ENCODE peak calls at places on chromosome 1, in five cellular contexts. One of them, this sample, is unnamed.

GRCh38 chr1:246576709-246577032 is 10.4 kb downstream of the CNST start:
- DNase-seq in foreskin melanocyte: no peak
- DNase-seq in left ventricle myocardium inferior: no peak
- DNase-seq in activated T-helper 1 cell treated with Interleukin-2 at 50 U/mL for 16 hours: no peak
- DNase-seq in tibial nerve: no peak
- DNase-seq in this sample: no peak

GRCh38 chr1:177937174-177937770 is 32.6 kb downstream of the SEC16B start:
- DNase-seq in foreskin melanocyte: no peak
- DNase-seq in left ventricle myocardium inferior: no peak
- DNase-seq in activated T-helper 1 cell treated with Interleukin-2 at 50 U/mL for 16 hours: no peak
- DNase-seq in tibial nerve: no peak
- DNase-seq in this sample: no peak

GRCh38 chr1:159755608-159756007 is 25.2 kb upstream of the DUSP23 start:
- DNase-seq in foreskin melanocyte: no peak
- DNase-seq in left ventricle myocardium inferior: no peak
- DNase-seq in activated T-helper 1 cell treated with Interleukin-2 at 50 U/mL for 16 hours: no peak
- DNase-seq in tibial nerve: no peak
- DNase-seq in this sample: no peak

GRCh38 chr1:65105596-65105995 is 42.4 kb upstream of the AK4 start:
- DNase-seq in foreskin melanocyte: no peak
- DNase-seq in left ventricle myocardium inferior: no peak
- DNase-seq in activated T-helper 1 cell treated with Interleukin-2 at 50 U/mL for 16 hours: no peak
- DNase-seq in tibial nerve: no peak
- DNase-seq in this sample: no peak

GRCh38 chr1:166905930-166906329 is 29.9 kb upstream of the TADA1 start:
- DNase-seq in foreskin melanocyte: no peak
- DNase-seq in left ventricle myocardium inferior: no peak
- DNase-seq in activated T-helper 1 cell treated with Interleukin-2 at 50 U/mL for 16 hours: no peak
- DNase-seq in tibial nerve: no peak
- DNase-seq in this sample: no peak

GRCh38 chr1:226606311-226607267 is 58.0 kb downstream of the STUM start:
- DNase-seq in foreskin melanocyte: no peak
- DNase-seq in left ventricle myocardium inferior: no peak
- DNase-seq in activated T-helper 1 cell treated with Interleukin-2 at 50 U/mL for 16 hours: no peak
- DNase-seq in tibial nerve: no peak
- DNase-seq in this sample: no peak

GRCh38 chr1:175373786-175374623 is 181.4 kb upstream of the KIAA0040 start:
- DNase-seq in foreskin melanocyte: peak
- DNase-seq in left ventricle myocardium inferior: no peak
- DNase-seq in activated T-helper 1 cell treated with Interleukin-2 at 50 U/mL for 16 hours: no peak
- DNase-seq in tibial nerve: no peak
- DNase-seq in this sample: no peak

GRCh38 chr1:32299327-32299726 is 7.4 kb downstream of the HDAC1 start:
- DNase-seq in foreskin melanocyte: no peak
- DNase-seq in left ventricle myocardium inferior: no peak
- DNase-seq in activated T-helper 1 cell treated with Interleukin-2 at 50 U/mL for 16 hours: no peak
- DNase-seq in tibial nerve: no peak
- DNase-seq in this sample: no peak

GRCh38 chr1:107529511-107530149 is 388.8 kb downstream of the NTNG1 start:
- DNase-seq in foreskin melanocyte: peak
- DNase-seq in left ventricle myocardium inferior: no peak
- DNase-seq in activated T-helper 1 cell treated with Interleukin-2 at 50 U/mL for 16 hours: no peak
- DNase-seq in tibial nerve: peak
- DNase-seq in this sample: no peak

GRCh38 chr1:27402349-27402754 is 9.9 kb downstream of the GPR3 start:
- DNase-seq in foreskin melanocyte: peak
- DNase-seq in left ventricle myocardium inferior: peak
- DNase-seq in activated T-helper 1 cell treated with Interleukin-2 at 50 U/mL for 16 hours: no peak
- DNase-seq in tibial nerve: peak
- DNase-seq in this sample: no peak

GRCh38 chr1:217089239-217090014 is 366.2 kb upstream of the ESRRG start:
- DNase-seq in foreskin melanocyte: peak
- DNase-seq in left ventricle myocardium inferior: peak
- DNase-seq in activated T-helper 1 cell treated with Interleukin-2 at 50 U/mL for 16 hours: no peak
- DNase-seq in tibial nerve: no peak
- DNase-seq in this sample: no peak

GRCh38 chr1:89041055-89041707 is 18.5 kb upstream of the GBP3 start:
- DNase-seq in foreskin melanocyte: no peak
- DNase-seq in left ventricle myocardium inferior: no peak
- DNase-seq in activated T-helper 1 cell treated with Interleukin-2 at 50 U/mL for 16 hours: no peak
- DNase-seq in tibial nerve: no peak
- DNase-seq in this sample: no peak

GRCh38 chr1:21289700-21290545 is at the start of gene ECE1:
- DNase-seq in foreskin melanocyte: no peak
- DNase-seq in left ventricle myocardium inferior: peak
- DNase-seq in activated T-helper 1 cell treated with Interleukin-2 at 50 U/mL for 16 hours: peak
- DNase-seq in tibial nerve: no peak
- DNase-seq in this sample: no peak

GRCh38 chr1:46526689-46527291 is 24.7 kb downstream of the KNCN start:
- DNase-seq in foreskin melanocyte: no peak
- DNase-seq in left ventricle myocardium inferior: no peak
- DNase-seq in activated T-helper 1 cell treated with Interleukin-2 at 50 U/mL for 16 hours: no peak
- DNase-seq in tibial nerve: no peak
- DNase-seq in this sample: no peak

GRCh38 chr1:226711976-226712778 is 26.9 kb downstream of the ITPKB start:
- DNase-seq in foreskin melanocyte: no peak
- DNase-seq in left ventricle myocardium inferior: no peak
- DNase-seq in activated T-helper 1 cell treated with Interleukin-2 at 50 U/mL for 16 hours: no peak
- DNase-seq in tibial nerve: no peak
- DNase-seq in this sample: no peak

GRCh38 chr1:204142032-204142974 is 9.5 kb downstream of the ETNK2 start:
- DNase-seq in foreskin melanocyte: no peak
- DNase-seq in left ventricle myocardium inferior: no peak
- DNase-seq in activated T-helper 1 cell treated with Interleukin-2 at 50 U/mL for 16 hours: no peak
- DNase-seq in tibial nerve: no peak
- DNase-seq in this sample: no peak

GRCh38 chr1:55129194-55129728 is 85.9 kb downstream of the USP24 start:
- DNase-seq in foreskin melanocyte: no peak
- DNase-seq in left ventricle myocardium inferior: no peak
- DNase-seq in activated T-helper 1 cell treated with Interleukin-2 at 50 U/mL for 16 hours: no peak
- DNase-seq in tibial nerve: peak
- DNase-seq in this sample: no peak

GRCh38 chr1:94798054-94798453 is 22.1 kb upstream of the SLC44A3 start:
- DNase-seq in foreskin melanocyte: no peak
- DNase-seq in left ventricle myocardium inferior: no peak
- DNase-seq in activated T-helper 1 cell treated with Interleukin-2 at 50 U/mL for 16 hours: no peak
- DNase-seq in tibial nerve: no peak
- DNase-seq in this sample: no peak

GRCh38 chr1:28751315-28752056 is 14.7 kb downstream of the YTHDF2 start:
- DNase-seq in foreskin melanocyte: peak
- DNase-seq in left ventricle myocardium inferior: no peak
- DNase-seq in activated T-helper 1 cell treated with Interleukin-2 at 50 U/mL for 16 hours: no peak
- DNase-seq in tibial nerve: no peak
- DNase-seq in this sample: no peak

GRCh38 chr1:239240736-239241135 is 145.6 kb upstream of the CHRM3 start:
- DNase-seq in foreskin melanocyte: no peak
- DNase-seq in left ventricle myocardium inferior: no peak
- DNase-seq in activated T-helper 1 cell treated with Interleukin-2 at 50 U/mL for 16 hours: no peak
- DNase-seq in tibial nerve: no peak
- DNase-seq in this sample: no peak

GRCh38 chr1:40306296-40306695 is 10.8 kb downstream of the COL9A2 start:
- DNase-seq in foreskin melanocyte: no peak
- DNase-seq in left ventricle myocardium inferior: no peak
- DNase-seq in activated T-helper 1 cell treated with Interleukin-2 at 50 U/mL for 16 hours: no peak
- DNase-seq in tibial nerve: no peak
- DNase-seq in this sample: no peak

GRCh38 chr1:47593598-47594285 is 155.9 kb downstream of the FOXD2 start:
- DNase-seq in foreskin melanocyte: no peak
- DNase-seq in left ventricle myocardium inferior: no peak
- DNase-seq in activated T-helper 1 cell treated with Interleukin-2 at 50 U/mL for 16 hours: no peak
- DNase-seq in tibial nerve: no peak
- DNase-seq in this sample: no peak

GRCh38 chr1:77018386-77019156 is 151.3 kb downstream of the ST6GALNAC5 start:
- DNase-seq in foreskin melanocyte: no peak
- DNase-seq in left ventricle myocardium inferior: no peak
- DNase-seq in activated T-helper 1 cell treated with Interleukin-2 at 50 U/mL for 16 hours: no peak
- DNase-seq in tibial nerve: no peak
- DNase-seq in this sample: no peak

GRCh38 chr1:9413877-9414213 is 121.2 kb downstream of the SPSB1 start:
- DNase-seq in foreskin melanocyte: peak
- DNase-seq in left ventricle myocardium inferior: peak
- DNase-seq in activated T-helper 1 cell treated with Interleukin-2 at 50 U/mL for 16 hours: no peak
- DNase-seq in tibial nerve: peak
- DNase-seq in this sample: no peak

GRCh38 chr1:35530946-35531345 is 26.3 kb downstream of the KIAA0319L start:
- DNase-seq in foreskin melanocyte: no peak
- DNase-seq in left ventricle myocardium inferior: no peak
- DNase-seq in activated T-helper 1 cell treated with Interleukin-2 at 50 U/mL for 16 hours: no peak
- DNase-seq in tibial nerve: no peak
- DNase-seq in this sample: no peak

GRCh38 chr1:96478228-96478627 is 243.4 kb upstream of the PTBP2 start:
- DNase-seq in foreskin melanocyte: no peak
- DNase-seq in left ventricle myocardium inferior: no peak
- DNase-seq in activated T-helper 1 cell treated with Interleukin-2 at 50 U/mL for 16 hours: no peak
- DNase-seq in tibial nerve: no peak
- DNase-seq in this sample: no peak